ENCODE peak calls at places on chromosomes 12 and 14, in eight cellular contexts. D, Y, S, Z, R, A, T and C are unnamed samples.

GRCh38 chr14:99289394-99290189 is 17.6 kb upstream of the BCL11B start:
- DNase-seq in D (no peak), Y (no peak), S (no peak), Z (no peak), R (no peak), A (no peak), T (no peak), C (no peak)

GRCh38 chr14:64800000-64800399 is 79.7 kb downstream of the SPTB start:
- DNase-seq in D (peak), Y (peak), S (no peak), Z (peak), R (peak), A (no peak), T (no peak), C (no peak)

GRCh38 chr12:85580562-85581168 is 255.5 kb downstream of the RASSF9 start:
- DNase-seq in D (no peak), Y (no peak), S (no peak), Z (peak), R (no peak), A (no peak), T (no peak), C (no peak)

GRCh38 chr12:47082963-47083621 is 3.3 kb upstream of the AMIGO2 start:
- DNase-seq in D (no peak), Y (no peak), S (no peak), Z (no peak), R (no peak), A (no peak), T (no peak), C (peak)

GRCh38 chr14:31880935-31881334 is 196.2 kb upstream of the ARHGAP5 start:
- DNase-seq in D (peak), Y (peak), S (no peak), Z (peak), R (no peak), A (no peak), T (no peak), C (no peak)

GRCh38 chr14:68314642-68315041 is 478.2 kb downstream of the ZFP36L1 start:
- DNase-seq in D (no peak), Y (no peak), S (no peak), Z (no peak), R (no peak), A (no peak), T (no peak), C (no peak)

GRCh38 chr14:23112359-23113178 is 6.5 kb downstream of the CEBPE start:
- DNase-seq in D (no peak), Y (no peak), S (peak), Z (no peak), R (no peak), A (no peak), T (no peak), C (no peak)

GRCh38 chr12:79689477-79690155 is 1.1 kb downstream of the PAWR start:
- DNase-seq in D (peak), Y (no peak), S (peak), Z (peak), R (peak), A (peak), T (peak), C (no peak)

GRCh38 chr12:63319386-63319785 is 168.4 kb upstream of the AVPR1A start:
- DNase-seq in D (no peak), Y (peak), S (no peak), Z (no peak), R (peak), A (no peak), T (no peak), C (no peak)

GRCh38 chr12:108645686-108646596 is 12.2 kb upstream of the SELPLG start:
- DNase-seq in D (no peak), Y (no peak), S (no peak), Z (no peak), R (no peak), A (no peak), T (no peak), C (no peak)

DNA sequence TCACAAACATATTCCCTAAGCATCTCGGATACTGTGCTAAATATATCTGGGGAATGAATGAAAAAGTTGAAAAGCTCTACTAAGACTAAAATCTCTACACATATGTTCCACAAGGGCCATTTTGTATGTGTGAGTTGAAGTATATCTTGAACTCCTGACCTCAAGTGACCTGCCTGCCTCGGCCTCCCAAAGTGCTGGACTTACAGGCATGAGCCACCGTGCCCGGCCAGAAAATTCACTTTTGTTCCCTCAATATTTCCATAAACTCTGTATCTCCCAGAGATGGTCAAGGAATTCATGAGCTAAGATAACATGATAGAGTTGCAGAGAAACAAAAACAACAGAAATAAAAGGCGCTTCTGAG is 1.5 kb upstream of the TUBA1C start:
- DNase-seq in D (no peak), Y (no peak), S (no peak), Z (peak), R (no peak), A (no peak), T (no peak), C (no peak)
- H3K4me3 ChIP-seq in D (no peak), Y (peak), S (no peak), Z (no peak), R (peak), A (no peak), T (no peak), C (peak)

DNA sequence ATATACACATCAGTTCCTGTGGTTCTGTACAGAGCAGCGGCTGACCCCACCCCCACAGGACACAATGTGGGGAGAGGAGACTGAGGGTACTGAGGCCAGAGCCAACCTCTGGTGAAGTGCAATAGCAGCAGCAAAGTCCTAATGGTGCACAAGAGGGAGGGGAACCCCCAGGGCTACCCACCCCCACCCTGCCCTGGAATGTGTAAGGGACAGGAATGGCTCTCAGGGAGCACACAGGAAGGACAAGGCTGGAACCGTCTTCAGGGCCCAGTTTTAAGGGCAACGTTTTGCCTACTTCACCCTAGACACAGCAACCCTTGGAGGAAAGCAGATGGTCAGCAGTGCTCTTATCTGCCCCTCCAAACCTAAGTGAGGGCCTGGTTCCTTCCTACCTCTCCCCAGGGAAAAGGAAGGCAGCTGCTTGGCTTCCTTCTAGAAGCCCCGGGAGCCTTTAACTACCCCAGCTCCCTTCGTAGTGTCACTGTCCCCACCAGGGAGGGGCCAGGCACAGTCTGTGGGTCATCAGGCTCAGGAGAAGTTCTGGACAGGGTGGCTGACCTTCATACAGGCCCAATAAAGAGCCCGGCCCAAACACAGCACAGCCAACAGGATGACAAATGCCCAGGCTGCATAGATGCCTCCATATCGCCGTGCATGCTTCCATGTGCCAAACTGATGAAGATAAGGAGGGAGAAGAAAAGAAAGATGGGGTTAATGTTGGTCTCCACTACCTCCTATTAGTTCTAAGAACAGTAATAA is 3.0 kb downstream of the PIP4P1 start:
- DNase-seq in D (no peak), Y (no peak), S (no peak), Z (no peak), R (peak), A (no peak), T (no peak), C (no peak)
- TF ChIP-seq POLR2AphosphoS5 in D (no peak), Y (no peak), S (peak), Z (peak), R (peak), A (no peak), T (no peak), C (peak)

GRCh38 chr12:120231316-120232011 is 30.6 kb upstream of the RPLP0 start:
- DNase-seq in D (peak), Y (peak), S (peak), Z (peak), R (peak), A (peak), T (no peak), C (peak)

GRCh38 chr12:120229071-120229582 is 28.2 kb upstream of the RPLP0 start:
- DNase-seq in D (no peak), Y (no peak), S (no peak), Z (no peak), R (peak), A (no peak), T (no peak), C (no peak)

GRCh38 chr12:120229583-120230325 is 28.8 kb upstream of the RPLP0 start:
- DNase-seq in D (peak), Y (no peak), S (no peak), Z (no peak), R (peak), A (no peak), T (no peak), C (no peak)

GRCh38 chr12:120230326-120230973 is 29.5 kb upstream of the RPLP0 start:
- DNase-seq in D (peak), Y (peak), S (no peak), Z (peak), R (peak), A (peak), T (peak), C (no peak)

GRCh38 chr12:120230974-120231315 is 30.0 kb upstream of the RPLP0 start:
- DNase-seq in D (no peak), Y (no peak), S (no peak), Z (no peak), R (no peak), A (no peak), T (no peak), C (no peak)
- H3K4me3 ChIP-seq in D (no peak), Y (peak), S (no peak), Z (no peak), R (peak), A (peak), T (no peak), C (peak)

GRCh38 chr14:37587881-37588666 is 7.0 kb downstream of the FOXA1 start:
- DNase-seq in D (no peak), Y (no peak), S (no peak), Z (no peak), R (peak), A (no peak), T (no peak), C (no peak)

GRCh38 chr14:37588667-37588955 is 6.4 kb downstream of the FOXA1 start:
- DNase-seq in D (peak), Y (no peak), S (no peak), Z (no peak), R (peak), A (no peak), T (peak), C (no peak)

GRCh38 chr14:37590096-37590809 is 4.8 kb downstream of the FOXA1 start:
- DNase-seq in D (no peak), Y (no peak), S (no peak), Z (no peak), R (no peak), A (no peak), T (no peak), C (no peak)

GRCh38 chr14:37590810-37591139 is 4.3 kb downstream of the FOXA1 start:
- DNase-seq in D (no peak), Y (no peak), S (no peak), Z (no peak), R (no peak), A (no peak), T (no peak), C (no peak)

GRCh38 chr14:37588956-37589737 is 5.9 kb downstream of the FOXA1 start:
- DNase-seq in D (peak), Y (no peak), S (no peak), Z (no peak), R (peak), A (no peak), T (no peak), C (no peak)
- TF ChIP-seq POLR2AphosphoS5 in D (no peak), Y (no peak), S (no peak), Z (no peak), R (no peak), A (no peak), T (peak), C (no peak)

DNA sequence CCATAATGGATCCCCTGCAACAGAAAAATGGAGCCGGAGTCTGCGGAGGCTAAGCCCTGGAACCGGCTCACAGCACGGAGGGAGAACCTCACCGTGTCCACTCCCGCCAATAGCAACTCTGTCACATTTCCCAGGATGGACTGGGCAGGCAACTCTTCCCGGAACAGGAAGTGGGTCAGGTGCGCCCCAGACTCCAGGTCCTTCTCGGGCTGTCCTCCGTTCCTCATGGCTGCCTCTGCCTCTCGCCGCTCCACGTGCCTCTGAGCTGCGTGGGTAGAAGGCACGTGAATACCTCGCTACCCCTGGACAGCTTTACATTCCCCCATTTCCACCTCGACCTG is 2.2 kb downstream of the CYP27B1 start:
- DNase-seq in D (no peak), Y (no peak), S (no peak), Z (no peak), R (peak), A (no peak), T (no peak), C (no peak)
- H3K4me3 ChIP-seq in D (peak), Y (peak), S (peak), Z (no peak), R (peak), A (peak), T (peak), C (peak)

GRCh38 chr14:21087294-21088091 is 11.0 kb downstream of the ZNF219 start:
- DNase-seq in D (no peak), Y (no peak), S (peak), Z (peak), R (peak), A (no peak), T (no peak), C (no peak)
- TF ChIP-seq POLR2AphosphoS5 in D (no peak), Y (no peak), S (peak), Z (peak), R (no peak), A (no peak), T (no peak), C (no peak)